ENCODE peak calls at places on chromosome 20, in five cellular contexts. One of them, this sample, is unnamed.

GRCh38 chr20:1665345-1665744 is 7.8 kb upstream of the SIRPG start:
- DNase-seq in activated effector memory CD4-positive, alpha-beta T cell treated with Interleukin-2 at 50 U/mL for 16 hours: no peak
- DNase-seq in kidney epithelial cell: no peak
- DNase-seq in tibial artery: no peak
- DNase-seq in GM06990: no peak
- DNase-seq in this sample: no peak

GRCh38 chr20:51442602-51443001 is 99.9 kb downstream of the NFATC2 start:
- DNase-seq in activated effector memory CD4-positive, alpha-beta T cell treated with Interleukin-2 at 50 U/mL for 16 hours: no peak
- DNase-seq in kidney epithelial cell: no peak
- DNase-seq in tibial artery: no peak
- DNase-seq in GM06990: no peak
- DNase-seq in this sample: no peak

GRCh38 chr20:3461191-3461874 is 9.5 kb upstream of the ATRN start:
- DNase-seq in activated effector memory CD4-positive, alpha-beta T cell treated with Interleukin-2 at 50 U/mL for 16 hours: no peak
- DNase-seq in kidney epithelial cell: no peak
- DNase-seq in tibial artery: no peak
- DNase-seq in GM06990: no peak
- DNase-seq in this sample: no peak

GRCh38 chr20:59141818-59142581 is 21.6 kb upstream of the ZNF831 start:
- DNase-seq in activated effector memory CD4-positive, alpha-beta T cell treated with Interleukin-2 at 50 U/mL for 16 hours: no peak
- DNase-seq in kidney epithelial cell: no peak
- DNase-seq in tibial artery: peak
- DNase-seq in GM06990: no peak
- DNase-seq in this sample: no peak

GRCh38 chr20:38150595-38151170 is 14.4 kb downstream of the TGM2 start:
- DNase-seq in activated effector memory CD4-positive, alpha-beta T cell treated with Interleukin-2 at 50 U/mL for 16 hours: no peak
- DNase-seq in kidney epithelial cell: no peak
- DNase-seq in tibial artery: no peak
- DNase-seq in GM06990: no peak
- DNase-seq in this sample: no peak

GRCh38 chr20:25020901-25021301 is 28.4 kb upstream of the APMAP start:
- DNase-seq in activated effector memory CD4-positive, alpha-beta T cell treated with Interleukin-2 at 50 U/mL for 16 hours: no peak
- DNase-seq in kidney epithelial cell: no peak
- DNase-seq in tibial artery: peak
- DNase-seq in GM06990: no peak
- DNase-seq in this sample: no peak

GRCh38 chr20:32642257-32643046 is 31.3 kb downstream of the C20orf203 start:
- DNase-seq in activated effector memory CD4-positive, alpha-beta T cell treated with Interleukin-2 at 50 U/mL for 16 hours: no peak
- DNase-seq in kidney epithelial cell: no peak
- DNase-seq in tibial artery: no peak
- DNase-seq in GM06990: no peak
- DNase-seq in this sample: no peak

GRCh38 chr20:15627501-15627903 is 945.7 kb downstream of the KIF16B start:
- DNase-seq in activated effector memory CD4-positive, alpha-beta T cell treated with Interleukin-2 at 50 U/mL for 16 hours: no peak
- DNase-seq in kidney epithelial cell: no peak
- DNase-seq in tibial artery: no peak
- DNase-seq in GM06990: no peak
- DNase-seq in this sample: no peak

GRCh38 chr20:61355096-61355495 is 103.0 kb downstream of the CDH4 start:
- DNase-seq in activated effector memory CD4-positive, alpha-beta T cell treated with Interleukin-2 at 50 U/mL for 16 hours: no peak
- DNase-seq in kidney epithelial cell: no peak
- DNase-seq in tibial artery: no peak
- DNase-seq in GM06990: no peak
- DNase-seq in this sample: no peak

GRCh38 chr20:50872562-50873288 is 58.5 kb downstream of the ADNP start:
- DNase-seq in activated effector memory CD4-positive, alpha-beta T cell treated with Interleukin-2 at 50 U/mL for 16 hours: no peak
- DNase-seq in kidney epithelial cell: no peak
- DNase-seq in tibial artery: no peak
- DNase-seq in GM06990: no peak
- DNase-seq in this sample: no peak

GRCh38 chr20:37651932-37652331 is 41.9 kb upstream of the CTNNBL1 start:
- DNase-seq in activated effector memory CD4-positive, alpha-beta T cell treated with Interleukin-2 at 50 U/mL for 16 hours: no peak
- DNase-seq in kidney epithelial cell: no peak
- DNase-seq in tibial artery: no peak
- DNase-seq in GM06990: peak
- DNase-seq in this sample: no peak

This sample was measured in NCI-H1436.